ENCODE peak calls at places on chromosomes 1 and 21, in nine cellular contexts. J, X, H, E, P, W, A, V and S are unnamed samples.

GRCh38 chr1:18725231-18725895 is 94.7 kb downstream of the PAX7 start:
- DNase-seq in J (peak; percentile 67), X (peak; percentile 67), H (no peak), E (no peak), P (no peak), W (no peak), A (no peak), V (no peak), S (no peak)

GRCh38 chr1:234535763-234536515 is 57.0 kb upstream of the TARBP1 start:
- DNase-seq in J (no peak), X (no peak), H (peak; percentile 61), E (peak; percentile 90), P (no peak), W (peak; percentile 22), A (no peak), V (peak; percentile 63), S (no peak)

GRCh38 chr1:156618853-156619581 is at the start of gene HAPLN2:
- DNase-seq in J (no peak), X (peak; percentile 67), H (no peak), E (no peak), P (no peak), W (peak; percentile 50), A (peak; percentile 45), V (no peak), S (no peak)

GRCh38 chr1:207873055-207873890 is 37.7 kb downstream of the CD34 start:
- DNase-seq in J (no peak), X (no peak), H (no peak), E (no peak), P (no peak), W (no peak), A (no peak), V (no peak), S (peak; percentile 98)

GRCh38 chr1:42740756-42741580 is 932 bp upstream of the CLDN19 start:
- DNase-seq in J (peak; percentile 25), X (peak; percentile 58), H (no peak), E (no peak), P (no peak), W (no peak), A (no peak), V (no peak), S (no peak)

GRCh38 chr1:77370588-77371306 is 88.9 kb downstream of the AK5 start:
- DNase-seq in J (no peak), X (no peak), H (no peak), E (peak; percentile 64), P (no peak), W (no peak), A (no peak), V (no peak), S (no peak)

GRCh38 chr1:116569776-116570357 is 959 bp downstream of the CD58 start:
- DNase-seq in J (no peak), X (no peak), H (peak; percentile 19), E (peak; percentile 17), P (peak; percentile 50), W (peak; percentile 24), A (no peak), V (peak; percentile 34), S (no peak)

GRCh38 chr1:156153362-156153761 is at the start of gene SEMA4A:
- DNase-seq in J (no peak), X (no peak), H (no peak), E (no peak), P (no peak), W (no peak), A (no peak), V (peak; percentile 89), S (no peak)

GRCh38 chr1:47635111-47635510 is 197.3 kb downstream of the FOXD2 start:
- DNase-seq in J (no peak), X (no peak), H (no peak), E (no peak), P (no peak), W (no peak), A (no peak), V (no peak), S (no peak)

GRCh38 chr21:33078907-33079582 is 9.1 kb downstream of the OLIG1 start:
- DNase-seq in J (no peak), X (peak; percentile 49), H (no peak), E (peak; percentile 16), P (no peak), W (peak; percentile 41), A (no peak), V (peak; percentile 29), S (no peak)

GRCh38 chr1:92037400-92037799 is 7.6 kb downstream of the EPHX4 start:
- DNase-seq in J (no peak), X (peak; percentile 60), H (no peak), E (peak; percentile 3), P (no peak), W (no peak), A (no peak), V (no peak), S (no peak)

GRCh38 chr1:150511985-150512660 is 3.4 kb upstream of the FALEC start:
- DNase-seq in J (no peak), X (no peak), H (no peak), E (no peak), P (no peak), W (no peak), A (no peak), V (no peak), S (no peak)

GRCh38 chr1:150511551-150511950 is 3.6 kb downstream of the ECM1 start:
- DNase-seq in J (no peak), X (no peak), H (no peak), E (no peak), P (no peak), W (no peak), A (no peak), V (no peak), S (no peak)

GRCh38 chr1:150505431-150505830 is 2.5 kb upstream of the ECM1 start:
- DNase-seq in J (no peak), X (no peak), H (no peak), E (no peak), P (no peak), W (no peak), A (no peak), V (no peak), S (no peak)

GRCh38 chr1:150507912-150508864 is at the start of gene ECM1:
- DNase-seq in J (no peak), X (peak; percentile 82), H (peak; percentile 27), E (peak; percentile 81), P (no peak), W (peak; percentile 33), A (no peak), V (no peak), S (no peak)

GRCh38 chr1:150508982-150509381 is 1.1 kb downstream of the ECM1 start:
- DNase-seq in J (no peak), X (no peak), H (no peak), E (no peak), P (no peak), W (no peak), A (no peak), V (no peak), S (no peak)
- H3K4me3 ChIP-seq in J (no peak overlapping the region), X (no peak overlapping the region), H (no peak overlapping the region), E (peak overlapping the region; percentile 56), P (no peak overlapping the region), W (no peak overlapping the region), A (no peak overlapping the region), V (no peak overlapping the region), S (no peak overlapping the region)

GRCh38 chr1:2322593-2323295 is 68.6 kb downstream of the MORN1 start:
- DNase-seq in J (no peak), X (no peak), H (no peak), E (no peak), P (no peak), W (no peak), A (no peak), V (no peak), S (no peak)
- H3K4me3 ChIP-seq in J (no peak overlapping the region), X (no peak overlapping the region), H (no peak overlapping the region), E (no peak overlapping the region), P (no peak overlapping the region), W (no peak overlapping the region), A (no peak overlapping the region), V (peak overlapping the region; percentile 3), S (no peak overlapping the region)

DNA sequence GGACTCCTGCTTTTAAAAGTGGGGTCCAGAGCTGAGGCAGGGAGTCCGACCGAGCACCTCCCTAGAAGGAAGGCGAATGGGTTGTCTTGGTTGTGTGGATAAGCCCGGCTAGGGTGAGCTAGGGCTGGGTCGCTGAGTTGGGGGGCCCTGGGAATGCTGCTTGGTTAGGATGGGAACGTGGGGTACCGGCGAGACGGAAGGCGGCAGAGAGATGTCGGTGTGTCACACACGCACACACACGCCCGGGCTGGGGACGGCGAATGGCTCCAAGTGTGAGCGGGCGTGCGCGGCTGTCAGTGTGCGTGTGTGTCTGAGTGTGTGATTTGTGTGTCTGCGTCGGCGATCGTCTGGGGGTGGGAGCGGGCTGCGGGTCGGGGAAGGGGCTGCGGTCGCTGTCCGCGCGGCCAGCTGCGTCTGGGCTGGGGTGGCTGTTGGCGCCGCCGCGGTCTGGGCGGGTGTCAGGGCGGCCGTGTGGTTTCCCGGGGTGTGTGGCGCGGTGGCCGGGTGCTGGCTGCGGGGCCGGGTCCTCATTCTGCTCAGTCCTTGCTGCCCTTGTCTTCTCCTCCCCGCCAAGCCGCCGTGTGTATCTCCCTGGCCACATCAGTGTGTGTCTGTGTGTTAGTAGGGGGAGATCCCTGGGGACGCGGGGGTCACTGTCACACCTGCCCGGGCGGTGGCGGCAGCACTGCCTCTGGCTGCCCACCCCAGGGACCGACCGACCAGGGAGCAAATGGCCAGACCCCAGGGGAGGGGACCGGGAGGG is 1.0 kb downstream of the EFNA3 start:
- DNase-seq in J (peak; percentile 75), X (no peak), H (no peak), E (no peak), P (no peak), W (no peak), A (no peak), V (no peak), S (no peak)
- H3K4me3 ChIP-seq in J (peak overlapping the region; percentile 55), X (no peak overlapping the region), H (no peak overlapping the region), E (no peak overlapping the region), P (no peak overlapping the region), W (peak overlapping the region; percentile 55), A (peak overlapping the region; percentile 62), V (peak overlapping the region; percentile 44), S (peak overlapping the region; percentile 50)

DNA sequence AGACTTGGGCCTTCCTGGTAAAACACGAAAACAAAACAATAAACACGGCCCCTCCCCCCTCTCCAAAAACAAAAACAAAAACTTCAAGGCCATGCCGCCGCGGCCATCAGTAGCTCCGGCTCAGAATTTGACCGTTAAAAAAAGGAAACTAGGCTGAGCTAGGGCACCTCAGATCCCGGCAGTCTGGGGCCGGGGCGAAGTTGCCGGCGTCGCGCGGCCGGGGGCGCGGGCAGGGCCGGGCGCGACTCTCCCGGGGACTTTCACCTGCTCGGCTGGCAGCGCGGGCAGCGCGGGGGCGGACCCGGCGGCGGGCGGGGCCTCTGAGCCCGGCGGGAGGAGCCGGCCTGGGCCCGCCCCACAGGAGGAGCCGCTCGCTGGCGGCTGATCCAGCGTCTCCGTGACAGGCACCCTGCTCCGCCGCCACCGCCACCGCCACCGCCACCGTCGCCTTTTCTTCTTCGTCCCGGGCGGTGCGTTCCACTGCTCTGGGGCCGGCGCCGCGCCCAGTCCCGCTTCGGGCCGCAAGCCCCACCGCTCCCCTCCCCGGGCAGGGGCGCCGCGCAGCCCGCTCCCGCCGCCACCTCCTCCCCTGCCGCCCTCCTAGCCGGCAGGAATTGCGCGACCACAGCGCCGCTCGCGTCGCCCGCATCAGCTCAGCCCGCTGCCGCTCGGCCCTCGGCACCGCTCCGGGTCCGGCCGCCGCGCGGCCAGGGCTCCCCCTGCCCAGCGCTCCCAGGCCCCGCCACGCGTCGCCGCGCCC is at the start of gene NOS1AP:
- DNase-seq in J (peak; percentile 95), X (peak; percentile 87), H (peak; percentile 55), E (peak; percentile 38), P (peak; percentile 59), W (peak; percentile 63), A (peak; percentile 46), V (peak; percentile 86), S (peak; percentile 37)
- H3K4me3 ChIP-seq in J (peak within 1 kb of the TSS; percentile 73), X (peak within 1 kb of the TSS; percentile 65), H (peak within 1 kb of the TSS; percentile 65), E (peak within 1 kb of the TSS; percentile 59), P (peak within 1 kb of the TSS; percentile 44), W (peak within 1 kb of the TSS; percentile 74), A (peak within 1 kb of the TSS; percentile 64), V (peak within 1 kb of the TSS; percentile 75), S (peak within 1 kb of the TSS; percentile 49)

GRCh38 chr1:31241321-31241720 is 1.6 kb upstream of the NKAIN1 start:
- DNase-seq in J (no peak), X (no peak), H (no peak), E (no peak), P (no peak), W (no peak), A (peak; percentile 8), V (no peak), S (no peak)
- H3K4me3 ChIP-seq in J (no peak overlapping the region), X (no peak overlapping the region), H (no peak overlapping the region), E (no peak overlapping the region), P (no peak overlapping the region), W (no peak overlapping the region), A (no peak overlapping the region), V (no peak overlapping the region), S (no peak overlapping the region)